ENCODE peak calls at places on chromosomes 13 and 19, in five cellular contexts. W, G, V, P and I are unnamed samples.
A peak's percentile ranks its signal among the peaks of the same experiment; 100 is the strongest.

GRCh38 chr19:7655581-7655980 is 13.3 kb upstream of the RETN start:
- DNase-seq in W (no peak), G (no peak), V (no peak), P (no peak), I (no peak)

GRCh38 chr13:51894239-51894638 is 32.5 kb downstream of the CCDC70 start:
- DNase-seq in W (no peak), G (no peak), V (no peak), P (no peak), I (no peak)

GRCh38 chr13:47396915-47397314 is 500.1 kb upstream of the HTR2A start:
- DNase-seq in W (no peak), G (no peak), V (no peak), P (no peak), I (no peak)

GRCh38 chr19:31140717-31141116 is 208.5 kb downstream of the TSHZ3 start:
- DNase-seq in W (peak; percentile 17), G (no peak), V (no peak), P (no peak), I (no peak)

GRCh38 chr19:23391239-23391638 is 4.0 kb downstream of the ZNF91 start:
- DNase-seq in W (no peak), G (no peak), V (no peak), P (no peak), I (no peak)

GRCh38 chr13:85317781-85318180 is 481.4 kb downstream of the SLITRK6 start:
- DNase-seq in W (no peak), G (no peak), V (no peak), P (no peak), I (no peak)

GRCh38 chr13:113063091-113063491 is 42.5 kb upstream of the F7 start:
- DNase-seq in W (no peak), G (no peak), V (peak; percentile 66), P (no peak), I (no peak)

GRCh38 chr19:1183543-1184172 is 9.6 kb upstream of the SBNO2 start:
- DNase-seq in W (peak; percentile 92), G (peak; percentile 69), V (no peak), P (no peak), I (no peak)

GRCh38 chr13:29165840-29166239 is 345.7 kb downstream of the MTUS2 start:
- DNase-seq in W (no peak), G (no peak), V (no peak), P (no peak), I (no peak)

GRCh38 chr13:53074119-53074518 is 45.5 kb downstream of the OLFM4 start:
- DNase-seq in W (no peak), G (no peak), V (no peak), P (no peak), I (no peak)

GRCh38 chr19:41694196-41694595 is 6.1 kb upstream of the CEACAM7 start:
- DNase-seq in W (no peak), G (no peak), V (no peak), P (no peak), I (peak; percentile 50)

GRCh38 chr19:18461471-18461870 is 23.5 kb upstream of the ISYNA1 start:
- DNase-seq in W (no peak), G (no peak), V (no peak), P (no peak), I (no peak)

GRCh38 chr19:9130965-9131364 is 4.2 kb upstream of the OR7G3 start:
- DNase-seq in W (no peak), G (no peak), V (no peak), P (no peak), I (no peak)

GRCh38 chr19:52961981-52962380 is 700 bp downstream of the ZNF816 start:
- DNase-seq in W (no peak), G (no peak), V (no peak), P (no peak), I (no peak)

GRCh38 chr19:47351545-47351944 is 2.4 kb downstream of the DHX34 start:
- DNase-seq in W (peak; percentile 74), G (no peak), V (no peak), P (no peak), I (no peak)

GRCh38 chr19:8403098-8403819 is 9.8 kb upstream of the MARCHF2 start:
- DNase-seq in W (no peak), G (no peak), V (no peak), P (no peak), I (no peak)

GRCh38 chr13:92260363-92260762 is 861.9 kb downstream of the GPC5 start:
- DNase-seq in W (no peak), G (no peak), V (no peak), P (no peak), I (no peak)

GRCh38 chr13:37540228-37540627 is 58.3 kb downstream of the POSTN start:
- DNase-seq in W (no peak), G (no peak), V (no peak), P (no peak), I (no peak)

GRCh38 chr13:110714798-110715394 is 1.4 kb downstream of the ING1 start:
- DNase-seq in W (no peak), G (no peak), V (peak; percentile 84), P (peak; percentile 43), I (no peak)

GRCh38 chr13:23432589-23432988 is 913 bp downstream of the SACS start:
- DNase-seq in W (no peak), G (no peak), V (no peak), P (no peak), I (no peak)

GRCh38 chr19:15279326-15279904 is 47.2 kb upstream of the EPHX3 start:
- DNase-seq in W (no peak), G (no peak), V (no peak), P (no peak), I (no peak)

GRCh38 chr13:100648354-100648753 is 26.2 kb downstream of the TMTC4 start:
- DNase-seq in W (no peak), G (no peak), V (no peak), P (no peak), I (no peak)